ENCODE peak calls at places on chromosome 5, in eight cellular contexts. O is lower leg skin, U is Peyer's patch, C is BE2C, P is fibroblast of pulmonary artery, Z is left lung, F is nephron progenitor cell, V is WTC11. S is an unnamed sample.

GRCh38 chr5:132776077-132776931 is 735 bp downstream of the SEPTIN8 start:
- DNase-seq in O (no peak), U (no peak), C (peak), P (no peak), Z (no peak), F (peak), V (peak), S (peak)

GRCh38 chr5:180471866-180472265 is 22.3 kb upstream of the CNOT6 start:
- DNase-seq in O (no peak), U (no peak), C (no peak), P (no peak), Z (no peak), F (no peak), V (no peak), S (no peak)

GRCh38 chr5:27336817-27337216 is 298.4 kb upstream of the CDH9 start:
- DNase-seq in O (no peak), U (no peak), C (no peak), P (no peak), Z (no peak), F (no peak), V (no peak), S (no peak)

GRCh38 chr5:149080294-149080693 is 17.4 kb upstream of the SH3TC2 start:
- DNase-seq in O (no peak), U (no peak), C (no peak), P (no peak), Z (no peak), F (no peak), V (no peak), S (no peak)

GRCh38 chr5:143177263-143177994 is 226.1 kb downstream of the NR3C1 start:
- DNase-seq in O (peak), U (no peak), C (no peak), P (peak), Z (peak), F (no peak), V (no peak), S (no peak)

GRCh38 chr5:133757396-133757795 is 145.1 kb upstream of the FSTL4 start:
- DNase-seq in O (no peak), U (no peak), C (no peak), P (no peak), Z (no peak), F (no peak), V (no peak), S (no peak)

GRCh38 chr5:54520438-54520846 is 2.9 kb downstream of the SNX18 start:
- DNase-seq in O (peak), U (no peak), C (peak), P (peak), Z (peak), F (peak), V (no peak), S (peak)

GRCh38 chr5:156473271-156473935 is 146.4 kb downstream of the SGCD start:
- DNase-seq in O (no peak), U (no peak), C (no peak), P (peak), Z (no peak), F (no peak), V (no peak), S (no peak)

GRCh38 chr5:154756871-154757646 is 1.9 kb downstream of the LARP1 start:
- DNase-seq in O (peak), U (peak), C (peak), P (peak), Z (peak), F (peak), V (peak), S (peak)

GRCh38 chr5:99331061-99331460 is 402.3 kb upstream of the CHD1 start:
- DNase-seq in O (no peak), U (no peak), C (no peak), P (no peak), Z (no peak), F (no peak), V (no peak), S (no peak)

GRCh38 chr5:117863589-117864296 is 1124.6 kb downstream of the DTWD2 start:
- DNase-seq in O (no peak), U (no peak), C (no peak), P (no peak), Z (no peak), F (no peak), V (no peak), S (no peak)

GRCh38 chr5:83265318-83265717 is 188.0 kb downstream of the XRCC4 start:
- DNase-seq in O (no peak), U (no peak), C (peak), P (peak), Z (no peak), F (no peak), V (no peak), S (no peak)

GRCh38 chr5:73652391-73652790 is 26.4 kb downstream of the ARHGEF28 start:
- DNase-seq in O (no peak), U (no peak), C (no peak), P (no peak), Z (no peak), F (no peak), V (no peak), S (no peak)

GRCh38 chr5:125093776-125094175 is 347.3 kb upstream of the ZNF608 start:
- DNase-seq in O (no peak), U (no peak), C (no peak), P (peak), Z (no peak), F (no peak), V (no peak), S (no peak)

GRCh38 chr5:14816999-14817761 is 54.4 kb downstream of the ANKH start:
- DNase-seq in O (peak), U (no peak), C (no peak), P (peak), Z (no peak), F (no peak), V (no peak), S (no peak)

GRCh38 chr5:67338416-67338815 is 141.8 kb upstream of the CD180 start:
- DNase-seq in O (no peak), U (no peak), C (no peak), P (no peak), Z (no peak), F (no peak), V (no peak), S (no peak)

GRCh38 chr5:59036274-59036961 is 453.5 kb downstream of the RAB3C start:
- DNase-seq in O (peak), U (no peak), C (no peak), P (peak), Z (peak), F (no peak), V (no peak), S (no peak)

GRCh38 chr5:72597456-72597948 is 90.3 kb upstream of the ZNF366 start:
- DNase-seq in O (no peak), U (no peak), C (no peak), P (peak), Z (no peak), F (no peak), V (no peak), S (no peak)

GRCh38 chr5:68216737-68217231 is 1.2 kb downstream of the PIK3R1 start:
- DNase-seq in O (no peak), U (no peak), C (no peak), P (peak), Z (no peak), F (no peak), V (no peak), S (no peak)

GRCh38 chr5:68290260-68290674 is 74.7 kb downstream of the PIK3R1 start:
- DNase-seq in O (no peak), U (no peak), C (peak), P (peak), Z (no peak), F (no peak), V (no peak), S (no peak)

GRCh38 chr5:156181656-156182055 is 145.3 kb upstream of the SGCD start:
- DNase-seq in O (no peak), U (no peak), C (no peak), P (no peak), Z (no peak), F (no peak), V (no peak), S (no peak)

GRCh38 chr5:127656825-127657224 is 7.9 kb downstream of the CTXN3 start:
- DNase-seq in O (no peak), U (no peak), C (no peak), P (no peak), Z (no peak), F (no peak), V (no peak), S (no peak)

GRCh38 chr5:65062684-65063083 is 294.0 kb downstream of the CWC27 start:
- DNase-seq in O (peak), U (no peak), C (no peak), P (peak), Z (no peak), F (no peak), V (no peak), S (no peak)

GRCh38 chr5:135533346-135533745 is 2.4 kb downstream of the NEUROG1 start:
- DNase-seq in O (no peak), U (no peak), C (no peak), P (no peak), Z (no peak), F (no peak), V (no peak), S (no peak)

GRCh38 chr5:58156977-58157701 is 302.7 kb downstream of the PLK2 start:
- DNase-seq in O (no peak), U (no peak), C (no peak), P (peak), Z (no peak), F (no peak), V (no peak), S (no peak)

GRCh38 chr5:90055831-90056328 is 353.7 kb downstream of the CETN3 start:
- DNase-seq in O (no peak), U (no peak), C (no peak), P (peak), Z (no peak), F (no peak), V (no peak), S (no peak)

GRCh38 chr5:180787025-180787424 is 15.6 kb downstream of the MGAT1 start:
- DNase-seq in O (peak), U (no peak), C (no peak), P (no peak), Z (no peak), F (no peak), V (no peak), S (no peak)

GRCh38 chr5:65299841-65300240 is 181.9 kb downstream of the ADAMTS6 start:
- DNase-seq in O (no peak), U (no peak), C (no peak), P (peak), Z (no peak), F (no peak), V (no peak), S (no peak)

GRCh38 chr5:39063037-39063436 is 11.2 kb downstream of the RICTOR start:
- DNase-seq in O (no peak), U (no peak), C (no peak), P (no peak), Z (no peak), F (no peak), V (no peak), S (no peak)

GRCh38 chr5:7208911-7209310 is 187.0 kb upstream of the ADCY2 start:
- DNase-seq in O (peak), U (no peak), C (no peak), P (no peak), Z (no peak), F (peak), V (no peak), S (no peak)

GRCh38 chr5:979100-979817 is 29.3 kb upstream of the NKD2 start:
- DNase-seq in O (no peak), U (no peak), C (no peak), P (no peak), Z (peak), F (no peak), V (no peak), S (no peak)

GRCh38 chr5:93585054-93585751 is 2.2 kb downstream of the NR2F1 start:
- DNase-seq in O (no peak), U (no peak), C (peak), P (no peak), Z (no peak), F (peak), V (peak), S (peak)

GRCh38 chr5:143229896-143230675 is 173.4 kb downstream of the NR3C1 start:
- DNase-seq in O (peak), U (no peak), C (no peak), P (no peak), Z (no peak), F (no peak), V (no peak), S (no peak)

GRCh38 chr5:61675015-61675692 is 343.1 kb downstream of the ZSWIM6 start:
- DNase-seq in O (no peak), U (no peak), C (no peak), P (no peak), Z (no peak), F (no peak), V (no peak), S (no peak)

GRCh38 chr5:95565280-95565920 is 10.5 kb downstream of the ARSK start:
- DNase-seq in O (no peak), U (no peak), C (no peak), P (peak), Z (no peak), F (no peak), V (no peak), S (no peak)

GRCh38 chr5:151298063-151298462 is 5.5 kb downstream of the SLC36A3 start:
- DNase-seq in O (no peak), U (peak), C (no peak), P (peak), Z (no peak), F (peak), V (peak), S (peak)

GRCh38 chr5:5658226-5658625 is 235.7 kb downstream of the ICE1 start:
- DNase-seq in O (peak), U (no peak), C (no peak), P (peak), Z (peak), F (no peak), V (no peak), S (no peak)

GRCh38 chr5:73031839-73032238 is 76.0 kb downstream of the FCHO2 start:
- DNase-seq in O (no peak), U (no peak), C (peak), P (peak), Z (no peak), F (no peak), V (no peak), S (no peak)

DNA sequence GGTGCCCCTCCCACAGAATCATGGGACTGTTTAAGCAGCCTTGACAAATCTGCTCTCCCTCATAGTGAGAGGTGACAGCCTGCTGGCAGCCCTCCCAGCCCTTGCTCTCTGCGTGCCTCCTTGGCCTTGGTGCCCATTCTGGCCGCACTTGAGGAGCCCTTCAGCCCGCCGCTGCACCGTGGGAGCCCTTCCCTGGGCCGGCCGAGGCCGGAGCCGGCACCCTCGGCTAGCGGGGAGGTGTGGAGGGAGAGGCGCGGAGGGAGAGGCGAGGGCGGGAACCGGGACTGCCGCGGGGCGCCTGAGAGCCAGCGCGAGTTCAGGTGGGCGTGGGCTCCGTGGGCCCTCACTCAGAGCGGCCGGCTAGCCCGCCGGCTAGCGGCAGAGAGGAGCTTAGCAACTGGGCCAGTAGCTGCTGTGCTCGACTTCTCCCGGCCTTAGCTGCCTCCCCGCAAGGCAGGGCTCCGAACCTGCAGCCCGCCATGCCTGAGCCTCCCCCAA is 125.9 kb upstream of the MYO10 start:
- DNase-seq in O (no peak), U (no peak), C (no peak), P (no peak), Z (peak), F (no peak), V (no peak), S (no peak)
- TF ChIP-seq CTCF in O (no peak), U (no peak), C (no peak), P (no peak), Z (no peak), F (no peak), V (no peak), S (no peak)

DNA sequence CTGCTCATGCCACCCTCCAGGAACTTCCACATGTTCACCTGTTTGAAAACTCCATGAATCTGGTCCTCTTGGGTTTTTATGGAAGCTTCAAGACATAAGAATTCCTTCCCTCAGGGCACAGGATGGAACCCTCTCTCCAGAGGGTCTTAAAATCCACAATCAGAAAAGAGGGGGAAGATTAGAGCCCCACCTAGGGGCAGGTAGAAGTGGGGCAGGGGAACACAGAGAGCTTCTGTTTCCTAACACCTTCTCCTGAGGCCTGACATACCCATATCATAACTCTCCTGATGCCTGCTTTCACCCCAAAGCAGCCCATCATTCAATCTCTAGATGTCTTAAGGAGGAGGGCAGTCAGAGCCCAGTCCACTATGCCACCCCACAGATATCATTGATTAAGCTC is 1087.7 kb upstream of the ARRDC3 start:
- DNase-seq in O (no peak), U (no peak), C (no peak), P (no peak), Z (no peak), F (no peak), V (no peak), S (no peak)
- TF ChIP-seq CTCF in O (no peak), U (no peak), C (peak), P (no peak), Z (no peak), F (no peak), V (no peak), S (peak)

GRCh38 chr5:126234563-126235195 is 188.5 kb upstream of the GRAMD2B start:
- DNase-seq in O (no peak), U (no peak), C (peak), P (peak), Z (no peak), F (peak), V (peak), S (peak)
- TF ChIP-seq CTCF in O (no peak), U (peak), C (peak), P (peak), Z (peak), F (peak), V (peak), S (peak)

DNA sequence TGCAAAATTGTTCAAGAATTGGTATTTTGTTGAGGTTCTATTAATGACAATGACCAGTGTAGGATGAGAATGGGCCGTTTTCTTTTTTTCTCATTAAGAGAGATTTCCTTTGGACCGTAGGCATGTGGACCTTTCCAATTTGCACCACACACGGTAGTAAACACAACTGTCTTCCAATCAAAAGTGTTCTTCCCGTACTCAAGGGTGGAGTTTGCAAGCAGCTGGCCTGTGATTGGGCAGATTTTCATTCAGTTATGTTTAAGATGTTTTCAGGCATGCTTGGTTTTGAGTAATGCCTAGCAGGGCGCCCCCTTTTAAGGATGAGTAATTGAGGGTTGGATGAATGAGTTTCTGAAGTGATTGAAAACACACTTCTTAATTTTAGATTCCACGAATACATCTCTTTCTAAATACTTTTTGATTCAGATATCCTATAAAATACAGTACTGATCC is 2.5 kb downstream of the KDM3B start:
- DNase-seq in O (peak), U (peak), C (peak), P (peak), Z (no peak), F (peak), V (peak), S (no peak)
- TF ChIP-seq CTCF in O (no peak), U (no peak), C (no peak), P (no peak), Z (no peak), F (no peak), V (no peak), S (no peak)

GRCh38 chr5:78841767-78842166 is 143.3 kb downstream of the ARSB start:
- DNase-seq in O (no peak), U (no peak), C (no peak), P (peak), Z (no peak), F (no peak), V (no peak), S (no peak)

GRCh38 chr5:78835176-78835575 is 149.9 kb downstream of the ARSB start:
- DNase-seq in O (no peak), U (no peak), C (no peak), P (no peak), Z (no peak), F (no peak), V (no peak), S (peak)

GRCh38 chr5:78843436-78843835 is 141.7 kb downstream of the ARSB start:
- DNase-seq in O (no peak), U (no peak), C (no peak), P (no peak), Z (no peak), F (no peak), V (no peak), S (no peak)

GRCh38 chr5:78838753-78839152 is 146.4 kb downstream of the ARSB start:
- DNase-seq in O (no peak), U (no peak), C (no peak), P (no peak), Z (no peak), F (no peak), V (no peak), S (no peak)

DNA sequence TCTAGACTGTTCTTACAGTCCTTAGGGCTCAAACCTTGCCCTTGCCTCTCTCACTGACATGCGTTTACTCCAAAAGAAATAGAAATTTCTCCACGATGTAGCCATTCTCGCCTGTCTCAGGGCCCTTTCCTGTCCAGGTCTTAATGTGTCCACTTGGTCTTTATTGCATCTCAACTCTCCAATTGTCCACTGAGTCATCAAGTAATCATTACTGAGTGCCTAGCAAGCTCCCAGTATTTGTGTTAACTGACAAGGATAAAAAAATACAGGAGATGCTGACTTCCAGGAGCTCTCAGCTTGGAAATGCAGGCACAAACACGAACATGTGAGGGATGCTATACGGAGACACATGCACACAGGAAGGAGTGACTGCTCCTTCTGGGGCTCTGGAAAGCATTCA is 147.3 kb downstream of the ARSB start:
- DNase-seq in O (no peak), U (no peak), C (no peak), P (no peak), Z (no peak), F (no peak), V (no peak), S (no peak)
- TF ChIP-seq CTCF in O (no peak), U (no peak), C (no peak), P (no peak), Z (no peak), F (no peak), V (no peak), S (no peak)

GRCh38 chr5:164324239-164324638 is 818.8 kb downstream of the MAT2B start:
- DNase-seq in O (no peak), U (no peak), C (no peak), P (no peak), Z (no peak), F (no peak), V (no peak), S (no peak)

DNA sequence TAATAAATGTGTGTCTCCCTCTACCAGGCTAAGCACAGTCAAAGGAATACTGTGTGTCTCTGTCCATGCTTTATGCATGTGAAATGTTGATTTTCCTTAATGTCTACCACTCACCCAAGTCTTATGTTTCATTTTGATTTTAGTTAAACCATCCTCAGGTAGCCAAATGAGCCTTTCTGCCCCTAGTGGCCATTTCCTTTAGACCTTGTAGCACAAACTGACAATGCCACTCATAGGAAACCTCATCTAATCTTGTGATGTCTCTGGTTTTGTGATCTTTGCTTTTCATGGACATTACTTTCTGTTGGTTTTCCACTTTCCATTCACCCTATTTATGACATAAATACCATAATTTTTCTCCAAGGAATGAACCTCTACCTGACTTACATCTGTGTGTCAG is 820.8 kb downstream of the MAT2B start:
- DNase-seq in O (no peak), U (no peak), C (no peak), P (no peak), Z (no peak), F (no peak), V (no peak), S (no peak)
- TF ChIP-seq CTCF in O (no peak), U (no peak), C (peak), P (peak), Z (no peak), F (no peak), V (peak), S (no peak)